ENCODE peak calls at places on chromosomes 2 and 18, in six cellular contexts. I is HepG2, D is hepatocyte, X is K562, A is GM23338, J is mammary epithelial cell. M is an unnamed sample.

GRCh38 chr2:214899751-214900150 is 90.3 kb upstream of the BARD1 start:
- DNase-seq in I (no peak), D (no peak), X (no peak), A (no peak), J (peak), M (no peak)

GRCh38 chr2:44918095-44918775 is 23.3 kb upstream of the SIX3 start:
- DNase-seq in I (no peak), D (no peak), X (no peak), A (no peak), J (peak), M (no peak)

GRCh38 chr2:108949316-108950299 is 39.4 kb downstream of the EDAR start:
- DNase-seq in I (no peak), D (no peak), X (no peak), A (no peak), J (no peak), M (no peak)

GRCh38 chr2:224584111-224584764 is 925 bp downstream of the CUL3 start:
- DNase-seq in I (peak), D (peak), X (no peak), A (peak), J (peak), M (peak)

GRCh38 chr2:183250472-183250871 is 126.2 kb downstream of the NUP35 start:
- DNase-seq in I (no peak), D (no peak), X (no peak), A (no peak), J (peak), M (no peak)

GRCh38 chr2:181457121-181457740 is at the start of gene ITGA4:
- DNase-seq in I (no peak), D (peak), X (no peak), A (peak), J (peak), M (peak)

GRCh38 chr2:24015562-24016375 is 5.9 kb downstream of the MFSD2B start:
- DNase-seq in I (peak), D (peak), X (no peak), A (peak), J (peak), M (no peak)

GRCh38 chr18:10912790-10913560 is 236.4 kb downstream of the PIEZO2 start:
- DNase-seq in I (peak), D (peak), X (no peak), A (no peak), J (no peak), M (no peak)

GRCh38 chr2:203451686-203452085 is 83.4 kb downstream of the RAPH1 start:
- DNase-seq in I (no peak), D (no peak), X (no peak), A (no peak), J (no peak), M (no peak)

GRCh38 chr2:179265082-179265575 is 497 bp upstream of the SESTD1 start:
- DNase-seq in I (no peak), D (no peak), X (no peak), A (no peak), J (peak), M (peak)

GRCh38 chr2:177332041-177332991 is 60.3 kb upstream of the AGPS start:
- DNase-seq in I (peak), D (peak), X (peak), A (peak), J (peak), M (peak)

GRCh38 chr18:79395761-79396404 is at the start of gene NFATC1:
- DNase-seq in I (no peak), D (peak), X (peak), A (peak), J (peak), M (peak)

GRCh38 chr2:28336264-28336992 is 56.2 kb upstream of the FOSL2 start:
- DNase-seq in I (no peak), D (no peak), X (no peak), A (no peak), J (no peak), M (no peak)
- H3K27ac ChIP-seq in I (no peak), D (no peak), X (no peak), A (no peak), J (no peak), M (no peak)

GRCh38 chr2:105404736-105405135 is 5.9 kb upstream of the FHL2 start:
- DNase-seq in I (no peak), D (no peak), X (no peak), A (no peak), J (no peak), M (no peak)

GRCh38 chr2:105406221-105406620 is 7.4 kb upstream of the FHL2 start:
- DNase-seq in I (no peak), D (no peak), X (peak), A (no peak), J (peak), M (no peak)

GRCh38 chr2:105403241-105403784 is 4.5 kb upstream of the FHL2 start:
- DNase-seq in I (no peak), D (peak), X (no peak), A (no peak), J (peak), M (no peak)

GRCh38 chr2:105403785-105404698 is 5.2 kb upstream of the FHL2 start:
- DNase-seq in I (no peak), D (peak), X (peak), A (peak), J (peak), M (no peak)

GRCh38 chr2:105405291-105405690 is 6.4 kb upstream of the FHL2 start:
- DNase-seq in I (no peak), D (no peak), X (no peak), A (no peak), J (no peak), M (no peak)
- H3K4me3 ChIP-seq in I (no peak), D (no peak), X (no peak), A (no peak), J (no peak), M (no peak)

GRCh38 chr2:230140667-230141066 is 71.9 kb upstream of the SLC16A14 start:
- DNase-seq in I (no peak), D (no peak), X (no peak), A (peak), J (no peak), M (no peak)
- TF ChIP-seq EZH2 in I (no peak), D (no peak), X (no peak), A (no peak), J (no peak), M (no peak)

GRCh38 chr2:54858021-54858681 is 134.7 kb downstream of the EML6 start:
- DNase-seq in I (peak), D (no peak), X (no peak), A (no peak), J (no peak), M (peak)

GRCh38 chr2:54862229-54862628 is 138.8 kb downstream of the EML6 start:
- DNase-seq in I (no peak), D (no peak), X (no peak), A (no peak), J (no peak), M (no peak)

GRCh38 chr2:54859416-54859815 is 136.0 kb downstream of the EML6 start:
- DNase-seq in I (no peak), D (no peak), X (no peak), A (no peak), J (no peak), M (peak)

GRCh38 chr2:54862742-54863141 is 139.3 kb downstream of the EML6 start:
- DNase-seq in I (no peak), D (no peak), X (no peak), A (peak), J (no peak), M (no peak)

DNA sequence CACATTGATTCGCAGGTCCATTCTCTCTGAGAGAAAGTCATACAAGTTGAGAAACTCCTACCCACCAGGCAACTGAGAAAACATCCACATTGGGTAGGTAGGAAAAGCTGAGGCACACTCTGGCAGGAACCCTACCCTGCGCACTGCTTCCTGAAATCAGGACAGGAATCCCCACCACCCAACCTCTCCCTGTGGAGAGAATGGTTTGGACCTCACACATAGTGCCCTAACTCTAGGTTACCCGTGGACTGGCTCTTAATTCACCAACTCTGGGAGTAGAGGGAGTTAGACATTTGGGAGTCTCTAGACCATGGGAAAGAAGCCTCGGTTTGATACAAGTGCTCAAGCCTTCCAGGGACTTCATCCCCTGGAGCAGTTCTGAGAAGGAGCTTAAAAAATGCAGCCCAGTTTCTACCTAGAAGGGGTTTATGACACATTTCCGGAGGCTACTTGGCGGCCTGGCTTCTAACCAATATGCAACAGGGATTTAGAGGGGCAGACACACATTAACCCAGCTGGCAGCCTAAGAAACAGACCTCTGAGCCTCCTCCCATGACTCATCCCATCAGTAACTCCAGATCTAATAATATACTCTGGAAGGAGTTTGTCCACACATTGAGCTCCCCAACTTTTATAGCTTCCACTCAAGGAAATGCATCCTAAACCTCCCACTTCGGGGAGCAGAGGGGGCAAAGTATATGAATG is 136.7 kb downstream of the EML6 start:
- DNase-seq in I (no peak), D (peak), X (no peak), A (no peak), J (no peak), M (peak)
- H3K27ac ChIP-seq in I (no peak), D (no peak), X (no peak), A (no peak), J (no peak), M (peak)

DNA sequence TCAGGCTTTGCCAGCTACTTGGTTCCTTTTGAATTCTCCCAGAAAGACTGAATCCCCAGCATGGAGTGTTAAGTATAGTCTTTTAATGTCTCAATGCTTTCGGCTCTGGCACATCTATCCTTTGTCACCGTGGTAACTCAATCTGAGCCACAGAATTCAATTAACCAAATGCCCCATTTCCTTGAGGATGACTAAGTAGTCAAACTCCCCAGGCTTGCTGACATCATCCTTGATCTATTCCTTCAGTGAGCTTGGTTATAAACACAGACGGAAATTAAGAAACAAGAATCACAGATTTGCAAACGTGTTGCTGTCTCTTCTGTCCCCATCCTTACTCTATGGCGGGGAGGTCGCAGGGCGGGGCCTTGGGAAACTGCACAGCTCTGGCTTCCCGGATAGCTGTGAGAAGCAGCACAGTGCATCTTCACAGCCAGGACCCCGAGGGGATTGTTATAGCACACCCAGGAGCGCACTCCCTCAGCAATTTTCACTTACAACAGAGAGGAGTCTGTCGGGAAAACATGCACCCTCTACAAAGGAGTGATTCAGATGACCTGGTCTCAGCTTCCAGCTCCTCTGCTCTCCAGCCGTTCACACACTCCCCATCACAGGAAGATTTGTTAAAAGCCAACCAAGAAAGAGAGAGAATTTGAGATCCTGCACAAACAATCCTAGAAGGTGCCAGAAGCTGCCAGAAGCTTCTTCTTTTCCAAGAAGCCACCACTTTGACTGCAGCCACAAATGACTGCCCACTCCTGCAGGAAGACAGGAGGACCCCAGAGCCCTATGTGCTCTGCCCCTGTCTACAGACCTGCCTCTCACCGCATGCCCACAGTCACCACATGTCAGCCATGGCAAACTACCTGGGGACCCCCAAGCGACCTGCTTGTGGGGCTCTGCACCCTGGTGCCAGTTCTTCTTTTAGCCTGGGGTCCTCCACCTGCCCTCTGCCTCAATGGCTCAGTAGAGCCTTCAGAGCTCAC is 44.9 kb upstream of the YWHAQ start:
- DNase-seq in I (no peak), D (no peak), X (no peak), A (peak), J (peak), M (peak)
- H3K4me3 ChIP-seq in I (no peak), D (no peak), X (no peak), A (no peak), J (peak), M (peak)

GRCh38 chr18:57439617-57439975 is 4.4 kb downstream of the ONECUT2 start:
- DNase-seq in I (no peak), D (no peak), X (no peak), A (peak), J (no peak), M (no peak)

GRCh38 chr18:57439985-57440330 is 4.8 kb downstream of the ONECUT2 start:
- DNase-seq in I (no peak), D (no peak), X (no peak), A (peak), J (no peak), M (no peak)

GRCh38 chr18:57440331-57441101 is 5.3 kb downstream of the ONECUT2 start:
- DNase-seq in I (no peak), D (no peak), X (no peak), A (peak), J (no peak), M (no peak)

GRCh38 chr18:57443247-57443646 is 8.1 kb downstream of the ONECUT2 start:
- DNase-seq in I (no peak), D (no peak), X (no peak), A (no peak), J (no peak), M (no peak)

DNA sequence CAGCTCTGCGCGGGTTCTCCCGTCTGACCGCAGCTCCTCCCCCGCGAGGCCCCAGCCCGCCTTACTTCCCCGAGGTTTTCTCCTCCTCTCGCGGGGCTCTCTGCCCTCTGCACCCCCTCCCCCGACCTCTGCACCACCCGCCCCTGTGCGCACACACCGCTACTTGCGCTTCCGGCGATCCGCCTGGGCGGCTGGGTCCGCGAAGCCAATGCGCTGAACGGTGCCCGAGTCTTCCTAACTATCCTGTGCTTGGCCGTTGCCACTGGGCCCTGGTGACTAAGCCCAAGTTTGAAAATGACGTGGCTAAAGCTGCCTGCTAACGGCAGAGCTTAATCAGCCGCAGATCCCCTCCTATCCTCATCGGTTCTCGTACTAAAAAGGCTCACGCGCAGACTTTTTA is 6.2 kb downstream of the ONECUT2 start:
- DNase-seq in I (no peak), D (no peak), X (no peak), A (peak), J (peak), M (no peak)
- TF ChIP-seq EZH2 in I (no peak), D (peak), X (no peak), A (peak), J (peak), M (peak)

GRCh38 chr2:201259216-201259615 is 1.1 kb upstream of the CASP8 start:
- DNase-seq in I (no peak), D (no peak), X (no peak), A (no peak), J (no peak), M (no peak)

GRCh38 chr2:201260302-201260800 is at the start of gene CASP8:
- DNase-seq in I (peak), D (no peak), X (peak), A (no peak), J (peak), M (peak)

GRCh38 chr2:201261911-201262310 is 1.6 kb downstream of the CASP8 start:
- DNase-seq in I (no peak), D (no peak), X (no peak), A (no peak), J (no peak), M (no peak)

GRCh38 chr2:201262718-201263117 is 2.4 kb downstream of the CASP8 start:
- DNase-seq in I (no peak), D (no peak), X (no peak), A (no peak), J (no peak), M (no peak)

GRCh38 chr2:201261471-201261870 is 1.1 kb downstream of the CASP8 start:
- DNase-seq in I (no peak), D (no peak), X (no peak), A (peak), J (no peak), M (no peak)
- H3K27ac ChIP-seq in I (no peak), D (no peak), X (no peak), A (no peak), J (no peak), M (no peak)

DNA sequence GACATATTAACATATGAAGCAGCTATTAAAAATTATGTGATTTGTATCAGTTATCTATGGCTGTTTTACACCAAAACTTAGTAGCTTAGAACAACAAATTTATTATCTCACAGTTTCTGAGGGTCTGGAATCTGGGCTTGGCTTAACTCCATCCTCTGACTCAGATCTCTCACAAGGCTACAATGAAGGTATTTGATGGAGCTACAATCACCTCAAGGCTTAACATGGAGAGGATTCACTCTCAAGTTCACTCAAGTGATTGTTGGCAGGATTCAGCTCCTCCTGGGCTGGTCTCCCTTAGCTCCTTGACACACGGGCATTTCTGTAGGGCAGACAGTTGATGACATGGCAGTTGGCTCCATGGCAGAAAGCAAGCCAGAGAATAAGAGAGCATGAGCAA is 133.0 kb upstream of the SLC14A2 start:
- DNase-seq in I (no peak), D (no peak), X (no peak), A (no peak), J (peak), M (no peak)
- H3K4me3 ChIP-seq in I (no peak), D (no peak), X (no peak), A (no peak), J (no peak), M (no peak)

GRCh38 chr18:76264851-76265250 is 230.2 kb downstream of the ZNF516 start:
- DNase-seq in I (no peak), D (no peak), X (no peak), A (no peak), J (no peak), M (no peak)
- TF ChIP-seq EZH2 in I (no peak), D (no peak), X (no peak), A (no peak), J (no peak), M (no peak)

DNA sequence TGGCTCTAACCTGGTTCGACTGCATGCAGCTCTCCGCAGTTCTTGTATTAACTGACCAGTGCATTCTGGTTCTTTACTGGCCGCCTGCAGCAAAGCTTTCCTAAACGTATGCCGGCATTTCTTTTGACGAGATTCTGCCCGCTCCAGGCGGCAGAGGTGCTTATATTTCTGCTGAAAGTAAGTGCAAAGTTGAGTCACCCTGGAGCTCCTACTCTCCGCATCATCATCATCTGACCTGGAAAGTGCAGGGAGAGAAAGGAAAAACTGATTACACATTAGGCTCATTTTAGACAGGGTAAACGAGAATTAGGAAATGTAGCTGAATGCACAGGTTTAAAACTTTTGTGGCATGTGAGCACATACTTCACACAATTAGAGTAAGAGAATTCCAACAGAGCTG is 57.9 kb downstream of the INO80D start:
- DNase-seq in I (no peak), D (no peak), X (no peak), A (no peak), J (no peak), M (no peak)
- H3K27ac ChIP-seq in I (no peak), D (no peak), X (no peak), A (peak), J (no peak), M (no peak)

M was measured in A673.